ENCODE peak calls at places on chromosome 11, in ten cellular contexts. X is T47D; N is Peyer's patch; Q is HS-27A; L is choroid plexus epithelial cell; U is SK-N-DZ; I is mesenchymal stem cell; E is non-pigmented ciliary epithelial cell; V is naive thymus-derived CD8-positive, alpha-beta T cell; Z is left cardiac atrium. F is an unnamed sample.

GRCh38 chr11:74581954-74582547 is 10.3 kb upstream of the POLD3 start:
- DNase-seq in X (no peak), N (peak), Q (no peak), L (no peak), U (no peak), I (no peak), E (no peak), V (no peak), Z (no peak), F (no peak)

GRCh38 chr11:80958414-80958813 is 1517.6 kb upstream of the TENM4 start:
- DNase-seq in X (peak), N (no peak), Q (no peak), L (peak), U (no peak), I (peak), E (no peak), V (no peak), Z (no peak), F (no peak)

GRCh38 chr11:103380031-103380430 is 270.8 kb downstream of the DYNC2H1 start:
- DNase-seq in X (no peak), N (no peak), Q (no peak), L (peak), U (no peak), I (peak), E (no peak), V (no peak), Z (no peak), F (no peak)

GRCh38 chr11:67303989-67304411 is 670 bp downstream of the SSH3 start:
- DNase-seq in X (peak), N (peak), Q (no peak), L (no peak), U (no peak), I (no peak), E (no peak), V (no peak), Z (no peak), F (peak)

GRCh38 chr11:61962213-61963015 is 5.0 kb downstream of the FTH1 start:
- DNase-seq in X (no peak), N (no peak), Q (no peak), L (peak), U (no peak), I (peak), E (no peak), V (no peak), Z (no peak), F (no peak)

GRCh38 chr11:13169709-13170108 is 107.9 kb upstream of the BMAL1 start:
- DNase-seq in X (no peak), N (no peak), Q (peak), L (peak), U (no peak), I (peak), E (peak), V (no peak), Z (no peak), F (no peak)

GRCh38 chr11:105334025-105334714 is 194.6 kb upstream of the CARD18 start:
- DNase-seq in X (peak), N (peak), Q (no peak), L (no peak), U (no peak), I (no peak), E (no peak), V (no peak), Z (no peak), F (no peak)

GRCh38 chr11:130212431-130212961 is 52.9 kb downstream of the ST14 start:
- DNase-seq in X (no peak), N (peak), Q (no peak), L (no peak), U (no peak), I (no peak), E (no peak), V (peak), Z (no peak), F (no peak)

GRCh38 chr11:130178441-130178971 is 18.9 kb downstream of the ST14 start:
- DNase-seq in X (no peak), N (peak), Q (no peak), L (no peak), U (no peak), I (no peak), E (no peak), V (no peak), Z (no peak), F (peak)

GRCh38 chr11:65863889-65864757 is 3.9 kb downstream of the MUS81 start:
- DNase-seq in X (no peak), N (no peak), Q (no peak), L (peak), U (no peak), I (no peak), E (no peak), V (no peak), Z (no peak), F (no peak)

GRCh38 chr11:123190504-123190903 is 4.5 kb downstream of the CLMP start:
- DNase-seq in X (no peak), N (no peak), Q (no peak), L (no peak), U (no peak), I (no peak), E (no peak), V (no peak), Z (no peak), F (no peak)

GRCh38 chr11:77046060-77046501 is 11.9 kb downstream of the B3GNT6 start:
- DNase-seq in X (peak), N (peak), Q (no peak), L (peak), U (peak), I (peak), E (no peak), V (peak), Z (no peak), F (peak)

GRCh38 chr11:115256326-115257197 is 247.7 kb downstream of the CADM1 start:
- DNase-seq in X (no peak), N (no peak), Q (no peak), L (no peak), U (no peak), I (peak), E (no peak), V (no peak), Z (no peak), F (no peak)

GRCh38 chr11:83543918-83544491 is 257.8 kb upstream of the CCDC90B start:
- DNase-seq in X (no peak), N (no peak), Q (no peak), L (no peak), U (no peak), I (no peak), E (no peak), V (no peak), Z (no peak), F (no peak)

GRCh38 chr11:121086866-121087265 is 14.2 kb upstream of the TECTA start:
- DNase-seq in X (no peak), N (no peak), Q (peak), L (peak), U (no peak), I (no peak), E (no peak), V (no peak), Z (no peak), F (no peak)

GRCh38 chr11:17508306-17508705 is 31.7 kb upstream of the ABCC8 start:
- DNase-seq in X (no peak), N (no peak), Q (peak), L (peak), U (no peak), I (no peak), E (no peak), V (no peak), Z (no peak), F (no peak)

GRCh38 chr11:94771390-94771789 is 3.2 kb downstream of the AMOTL1 start:
- DNase-seq in X (peak), N (no peak), Q (no peak), L (no peak), U (no peak), I (no peak), E (no peak), V (no peak), Z (no peak), F (no peak)

GRCh38 chr11:46408407-46408986 is 16.9 kb upstream of the CHRM4 start:
- DNase-seq in X (no peak), N (no peak), Q (no peak), L (no peak), U (no peak), I (no peak), E (no peak), V (no peak), Z (no peak), F (no peak)

GRCh38 chr11:38019072-38019775 is 1421.2 kb upstream of the RAG2 start:
- DNase-seq in X (peak), N (no peak), Q (peak), L (peak), U (no peak), I (no peak), E (no peak), V (no peak), Z (no peak), F (no peak)

GRCh38 chr11:2857918-2858317 is 27.7 kb downstream of the CDKN1C start:
- DNase-seq in X (no peak), N (no peak), Q (no peak), L (no peak), U (no peak), I (no peak), E (no peak), V (no peak), Z (no peak), F (no peak)

GRCh38 chr11:129639300-129639699 is 176.3 kb upstream of the TMEM45B start:
- DNase-seq in X (no peak), N (no peak), Q (peak), L (peak), U (no peak), I (peak), E (peak), V (no peak), Z (no peak), F (no peak)

GRCh38 chr11:121369366-121369765 is 76.8 kb downstream of the SC5D start:
- DNase-seq in X (no peak), N (no peak), Q (no peak), L (no peak), U (no peak), I (no peak), E (no peak), V (no peak), Z (no peak), F (no peak)